ENCODE peak calls at places on chromosomes 7 and 10, in four cellular contexts. T is lung, E is left ventricle myocardium inferior, N is cardiac muscle cell. L is an unnamed sample.
A peak's percentile ranks its signal among the peaks of the same experiment; 100 is the strongest.

GRCh38 chr7:98879198-98879988 is 1.1 kb downstream of the TRRAP start:
- DNase-seq in T (no peak), E (no peak), N (peak; percentile 8), L (peak; percentile 29)

GRCh38 chr10:130686680-130687300 is 550.6 kb downstream of the GLRX3 start:
- DNase-seq in T (no peak), E (no peak), N (peak; percentile 57), L (peak; percentile 21)

GRCh38 chr10:88865281-88865876 is 13.7 kb upstream of the ANKRD22 start:
- DNase-seq in T (no peak), E (no peak), N (no peak), L (peak; percentile 65)

GRCh38 chr7:96989241-96989858 is 16.0 kb upstream of the DLX6 start:
- DNase-seq in T (no peak), E (no peak), N (no peak), L (no peak)

GRCh38 chr10:4246881-4247358 is 461.9 kb upstream of the KLF6 start:
- DNase-seq in T (no peak), E (no peak), N (no peak), L (no peak)

GRCh38 chr10:15325243-15326002 is 45.7 kb downstream of the FAM171A1 start:
- DNase-seq in T (no peak), E (no peak), N (no peak), L (peak; percentile 4)

GRCh38 chr10:22325272-22325947 is 4.5 kb downstream of the BMI1 start:
- DNase-seq in T (peak; percentile 63), E (peak; percentile 80), N (peak; percentile 88), L (peak; percentile 36)

GRCh38 chr7:151731022-151731441 is 145.9 kb downstream of the PRKAG2 start:
- DNase-seq in T (no peak), E (no peak), N (no peak), L (no peak)

GRCh38 chr10:15504101-15504840 is 133.2 kb upstream of the FAM171A1 start:
- DNase-seq in T (no peak), E (no peak), N (no peak), L (no peak)

GRCh38 chr10:8852546-8852945 is 798.1 kb downstream of the GATA3 start:
- DNase-seq in T (no peak), E (no peak), N (no peak), L (no peak)

GRCh38 chr10:129855836-129856563 is 108.1 kb downstream of the EBF3 start:
- DNase-seq in T (no peak), E (no peak), N (no peak), L (no peak)

GRCh38 chr10:66176772-66177171 is 749.1 kb upstream of the LRRTM3 start:
- DNase-seq in T (no peak), E (no peak), N (no peak), L (peak; percentile 32)

GRCh38 chr7:69928609-69929008 is 330.3 kb downstream of the AUTS2 start:
- DNase-seq in T (no peak), E (no peak), N (no peak), L (no peak)

GRCh38 chr7:127708788-127709187 is 56.8 kb downstream of the SND1 start:
- DNase-seq in T (peak; percentile 75), E (peak; percentile 26), N (peak; percentile 87), L (peak; percentile 87)

GRCh38 chr10:125094826-125095225 is 65.5 kb downstream of the CTBP2 start:
- DNase-seq in T (no peak), E (no peak), N (no peak), L (no peak)

GRCh38 chr10:125093199-125093841 is 67.0 kb downstream of the CTBP2 start:
- DNase-seq in T (no peak), E (peak; percentile 68), N (peak; percentile 30), L (no peak)

GRCh38 chr10:125095228-125095627 is 65.1 kb downstream of the CTBP2 start:
- DNase-seq in T (no peak), E (no peak), N (no peak), L (no peak)

GRCh38 chr10:125095776-125096175 is 64.6 kb downstream of the CTBP2 start:
- DNase-seq in T (no peak), E (no peak), N (no peak), L (no peak)

DNA sequence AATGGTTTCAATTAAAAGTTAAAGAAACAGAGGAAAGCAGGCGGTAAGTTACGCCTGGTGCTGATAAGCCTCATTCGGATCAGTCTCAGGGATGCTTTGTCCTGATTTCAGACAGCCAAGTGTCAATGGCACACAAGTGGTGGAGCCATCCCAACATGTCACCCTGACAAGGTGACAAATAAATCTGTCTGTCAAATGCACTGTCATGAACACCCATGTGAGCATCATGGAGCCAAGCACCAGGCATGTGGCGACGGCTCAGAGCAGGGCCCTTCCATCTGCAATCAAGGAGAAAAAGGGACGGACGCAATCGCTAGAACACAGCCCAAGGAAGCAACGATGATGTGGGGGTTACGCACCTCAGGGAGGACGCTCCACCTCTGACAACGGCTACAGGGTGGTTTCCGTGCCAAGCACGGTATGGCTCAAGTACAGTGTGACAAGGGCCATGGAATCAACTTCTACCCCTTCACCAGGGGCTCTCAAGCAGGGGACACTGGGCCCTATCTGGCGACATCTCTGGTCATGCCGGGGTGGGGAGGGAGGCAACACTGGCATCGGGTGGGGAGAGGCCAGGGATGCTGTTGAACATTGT is 66.2 kb downstream of the CTBP2 start:
- DNase-seq in T (no peak), E (no peak), N (no peak), L (no peak)
- H3K4me3 ChIP-seq in T (no peak overlapping the region), E (peak overlapping the region; percentile 43), N (no peak overlapping the region), L (no peak overlapping the region)

GRCh38 chr7:116675812-116676355 is 3.9 kb downstream of the MET start:
- DNase-seq in T (no peak), E (no peak), N (no peak), L (no peak)
- H3K4me3 ChIP-seq in T (no peak overlapping the region), E (no peak overlapping the region), N (no peak overlapping the region), L (no peak overlapping the region)

GRCh38 chr7:141409219-141409618 is 142.0 kb upstream of the AGK start:
- DNase-seq in T (no peak), E (no peak), N (no peak), L (no peak)

GRCh38 chr7:141411133-141411532 is 140.1 kb upstream of the AGK start:
- DNase-seq in T (no peak), E (no peak), N (no peak), L (no peak)

GRCh38 chr7:141410353-141410752 is 140.9 kb upstream of the AGK start:
- DNase-seq in T (no peak), E (no peak), N (no peak), L (no peak)

GRCh38 chr7:141408440-141408839 is 142.8 kb upstream of the AGK start:
- DNase-seq in T (no peak), E (no peak), N (no peak), L (no peak)

DNA sequence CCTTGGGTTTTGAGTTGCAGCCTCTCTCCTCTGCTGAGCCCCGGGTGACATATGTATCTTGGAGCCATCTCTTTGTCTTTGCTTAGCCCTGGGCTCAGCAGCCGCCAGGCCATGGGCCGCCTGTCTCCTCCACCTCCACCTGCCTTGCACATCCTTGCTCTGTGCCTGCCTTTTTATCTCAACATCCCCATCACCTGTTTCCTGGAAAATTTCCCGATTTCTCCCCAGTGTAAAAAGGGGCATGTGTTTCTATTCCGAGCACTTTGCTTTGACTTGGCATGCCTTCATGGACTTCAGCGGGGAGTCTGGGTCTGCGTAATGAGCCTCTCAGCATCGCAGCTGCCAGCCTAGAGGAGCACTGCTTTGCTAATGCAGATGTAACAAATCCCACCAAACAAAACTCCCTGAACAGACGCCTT is 141.3 kb upstream of the AGK start:
- DNase-seq in T (no peak), E (no peak), N (no peak), L (no peak)
- H3K4me3 ChIP-seq in T (no peak overlapping the region), E (no peak overlapping the region), N (no peak overlapping the region), L (no peak overlapping the region)

GRCh38 chr7:92177362-92177761 is 1.6 kb downstream of the LRRD1 start:
- DNase-seq in T (no peak), E (no peak), N (no peak), L (peak; percentile 11)

GRCh38 chr7:92178928-92179373 is at the start of gene LRRD1:
- DNase-seq in T (peak; percentile 91), E (peak; percentile 87), N (peak; percentile 80), L (peak; percentile 86)

DNA sequence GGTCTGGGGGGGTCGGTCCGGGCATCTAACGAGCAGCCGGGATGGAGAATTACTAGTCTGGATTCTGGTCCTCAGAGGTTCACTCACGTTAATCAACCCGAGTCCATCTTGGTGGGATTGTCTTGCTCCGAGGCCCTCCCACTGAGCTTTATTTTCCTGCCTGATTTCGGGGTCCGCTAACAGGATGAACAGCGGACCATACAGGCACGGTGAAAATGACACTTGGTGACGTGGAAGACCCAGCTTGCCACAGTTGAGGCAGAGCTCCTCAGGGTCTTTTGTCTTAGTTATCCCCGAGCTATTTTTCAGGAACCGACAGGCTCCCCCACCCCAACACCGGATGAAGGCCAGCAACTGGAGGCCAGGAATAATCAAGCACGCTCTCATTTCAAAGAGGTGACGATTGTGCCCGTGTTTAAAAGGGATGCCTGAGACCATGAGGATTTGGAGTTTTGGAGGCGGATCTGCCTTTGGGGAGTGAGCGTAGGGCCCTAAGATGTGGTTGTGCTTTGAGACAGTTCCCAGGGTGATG is 517 bp upstream of the LRRD1 start:
- DNase-seq in T (no peak), E (no peak), N (no peak), L (no peak)
- H3K4me3 ChIP-seq in T (peak overlapping the region; percentile 51), E (peak overlapping the region; percentile 72), N (no peak overlapping the region), L (no peak overlapping the region)

GRCh38 chr7:11170160-11170559 is 196.5 kb downstream of the PHF14 start:
- DNase-seq in T (no peak), E (no peak), N (no peak), L (no peak)

GRCh38 chr7:11168622-11169170 is 195.0 kb downstream of the PHF14 start:
- DNase-seq in T (no peak), E (no peak), N (no peak), L (no peak)

GRCh38 chr7:11170863-11171568 is 197.3 kb downstream of the PHF14 start:
- DNase-seq in T (no peak), E (no peak), N (no peak), L (no peak)

GRCh38 chr7:11176922-11177445 is 203.3 kb downstream of the PHF14 start:
- DNase-seq in T (no peak), E (no peak), N (no peak), L (no peak)

DNA sequence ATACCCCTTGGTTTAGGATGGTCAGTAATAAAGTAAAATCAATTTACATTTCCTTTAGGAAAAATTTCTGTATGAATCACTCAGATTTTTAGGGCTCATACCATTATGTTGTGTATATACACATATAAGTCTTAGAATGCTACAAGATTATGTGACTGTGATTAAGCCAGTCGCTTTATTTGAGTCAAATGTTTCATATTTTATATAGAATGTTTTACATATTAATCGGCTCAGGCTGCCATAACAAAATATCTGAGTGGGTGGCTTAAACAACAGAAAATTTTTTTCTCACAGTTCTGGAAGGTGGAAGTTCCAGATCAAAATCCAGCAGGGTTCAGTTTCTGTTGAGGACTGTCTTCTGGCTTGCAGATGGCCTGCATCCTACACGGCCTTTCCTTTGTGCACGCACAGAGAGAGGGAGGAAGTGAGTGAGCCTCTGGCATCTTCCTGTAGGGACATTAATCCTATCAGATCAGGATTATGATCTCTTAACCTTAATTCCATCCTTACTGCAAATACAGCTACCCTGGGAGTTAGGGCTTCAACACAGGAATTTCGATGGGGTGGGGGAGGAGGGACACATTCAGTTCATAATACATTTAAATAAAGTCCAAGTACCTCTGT is 198.0 kb downstream of the PHF14 start:
- DNase-seq in T (no peak), E (no peak), N (no peak), L (no peak)
- H3K4me3 ChIP-seq in T (no peak overlapping the region), E (no peak overlapping the region), N (no peak overlapping the region), L (no peak overlapping the region)

L was measured in NB4.